ENCODE peak calls at places on chromosome X, in four cellular contexts. X is mucosa of gallbladder, K is fibroblast of mammary gland, C is IMR-90. Q is an unnamed sample.

GRCh38 chrX:53656845-53657244 is 29.7 kb downstream of the HUWE1 start:
- DNase-seq in X (no peak), K (no peak), C (no peak), Q (no peak)

GRCh38 chrX:13005671-13006473 is 31.0 kb downstream of the TMSB4X start:
- DNase-seq in X (no peak), K (peak; percentile 67), C (peak; percentile 70), Q (no peak)

GRCh38 chrX:74063426-74064155 is 240.4 kb upstream of the ZCCHC13 start:
- DNase-seq in X (no peak), K (no peak), C (no peak), Q (no peak)

GRCh38 chrX:44306336-44306735 is 37.1 kb downstream of the EFHC2 start:
- DNase-seq in X (peak; percentile 12), K (peak; percentile 19), C (peak; percentile 20), Q (no peak)

GRCh38 chrX:123962006-123962485 is 540 bp downstream of the STAG2 start:
- DNase-seq in X (no peak), K (peak; percentile 33), C (no peak), Q (no peak)

GRCh38 chrX:48813605-48814004 is 11.7 kb downstream of the HDAC6 start:
- DNase-seq in X (no peak), K (no peak), C (no peak), Q (no peak)

GRCh38 chrX:3295731-3296130 is 50.7 kb downstream of the MXRA5 start:
- DNase-seq in X (no peak), K (peak; percentile 24), C (no peak), Q (no peak)

GRCh38 chrX:40434947-40435346 is 145.8 kb upstream of the ATP6AP2 start:
- DNase-seq in X (peak; percentile 12), K (peak; percentile 24), C (peak; percentile 1), Q (no peak)

GRCh38 chrX:100410083-100410590 is at the start of gene PCDH19:
- DNase-seq in X (peak; percentile 40), K (peak; percentile 57), C (peak; percentile 17), Q (peak; percentile 1)

GRCh38 chrX:20378291-20378920 is 111.7 kb upstream of the RPS6KA3 start:
- DNase-seq in X (no peak), K (peak; percentile 27), C (peak; percentile 31), Q (no peak)

GRCh38 chrX:41236629-41237028 is 97.3 kb upstream of the DDX3X start:
- DNase-seq in X (no peak), K (no peak), C (no peak), Q (no peak)

GRCh38 chrX:101493225-101493624 is 8.0 kb downstream of the ARMCX4 start:
- DNase-seq in X (no peak), K (no peak), C (no peak), Q (no peak)

GRCh38 chrX:71198066-71198465 is 25.0 kb upstream of the GJB1 start:
- DNase-seq in X (no peak), K (no peak), C (no peak), Q (no peak)

GRCh38 chrX:88325634-88326033 is 421.4 kb upstream of the CPXCR1 start:
- DNase-seq in X (no peak), K (no peak), C (no peak), Q (no peak)

GRCh38 chrX:70196961-70197805 is 19.9 kb downstream of the DGAT2L6 start:
- DNase-seq in X (peak; percentile 57), K (peak; percentile 69), C (peak; percentile 40), Q (no peak)

GRCh38 chrX:130079824-130080406 is 30.4 kb downstream of the ELF4 start:
- DNase-seq in X (peak; percentile 66), K (peak; percentile 83), C (peak; percentile 75), Q (peak; percentile 50)

GRCh38 chrX:139844163-139844562 is 88.7 kb downstream of the ATP11C start:
- DNase-seq in X (no peak), K (no peak), C (no peak), Q (no peak)

GRCh38 chrX:118723376-118723775 is 4.0 kb upstream of the IL13RA1 start:
- DNase-seq in X (no peak), K (no peak), C (no peak), Q (no peak)

GRCh38 chrX:48971325-48972213 is at the start of gene KCND1:
- DNase-seq in X (peak; percentile 27), K (peak; percentile 53), C (peak; percentile 46), Q (no peak)

GRCh38 chrX:33726281-33727160 is 405.6 kb downstream of the FAM47A start:
- DNase-seq in X (no peak), K (no peak), C (no peak), Q (no peak)

GRCh38 chrX:13304052-13304451 is 15.8 kb downstream of the ATXN3L start:
- DNase-seq in X (no peak), K (no peak), C (no peak), Q (no peak)

GRCh38 chrX:39445336-39445735 is 644.1 kb downstream of the MID1IP1 start:
- DNase-seq in X (no peak), K (no peak), C (no peak), Q (no peak)

GRCh38 chrX:75957107-75957610 is 172.1 kb upstream of the MAGEE2 start:
- DNase-seq in X (no peak), K (no peak), C (no peak), Q (no peak)

GRCh38 chrX:56797966-56798711 is 69.1 kb downstream of the NBDY start:
- DNase-seq in X (peak; percentile 9), K (no peak), C (no peak), Q (no peak)

GRCh38 chrX:24259544-24260240 is 54.2 kb downstream of the SUPT20HL2 start:
- DNase-seq in X (peak; percentile 55), K (peak; percentile 82), C (peak; percentile 80), Q (no peak)